ENCODE peak calls at places on chromosome 5, in ten cellular contexts. F is body of pancreas, B is pancreas, R is tibial nerve, T is heart right ventricle, M is uterus, H is brain microvascular endothelial cell, G is heart left ventricle, A is dorsolateral prefrontal cortex, L is aorta. N is an unnamed sample. For H3K27me3, the result is how much of the 10 kb centered on the place peaks cover.

GRCh38 chr5:93588586-93589347 is 5.7 kb downstream of the NR2F1 start:
- DNase-seq in F (no peak), B (no peak), R (no peak), T (no peak), M (no peak), H (no peak), G (no peak), A (no peak), L (no peak), N (no peak)

GRCh38 chr5:32222723-32223470 is 48.8 kb upstream of the GOLPH3 start:
- DNase-seq in F (no peak), B (no peak), R (no peak), T (no peak), M (no peak), H (no peak), G (no peak), A (no peak), L (no peak), N (no peak)

GRCh38 chr5:612498-613424 is 621 bp downstream of the CEP72 start:
- DNase-seq in F (peak), B (no peak), R (no peak), T (no peak), M (no peak), H (peak), G (no peak), A (no peak), L (no peak), N (peak)

GRCh38 chr5:128536229-128536860 is 1.7 kb downstream of the FBN2 start:
- DNase-seq in F (no peak), B (no peak), R (no peak), T (peak), M (no peak), H (peak), G (peak), A (no peak), L (no peak), N (no peak)

GRCh38 chr5:98205691-98206461 is 567.6 kb upstream of the RGMB start:
- DNase-seq in F (no peak), B (no peak), R (no peak), T (no peak), M (no peak), H (no peak), G (no peak), A (no peak), L (no peak), N (no peak)

GRCh38 chr5:83802686-83803085 is 82.0 kb upstream of the HAPLN1 start:
- DNase-seq in F (no peak), B (no peak), R (no peak), T (no peak), M (no peak), H (peak), G (no peak), A (no peak), L (no peak), N (peak)

GRCh38 chr5:134122530-134122929 is 8.0 kb downstream of the TCF7 start:
- DNase-seq in F (no peak), B (no peak), R (no peak), T (no peak), M (no peak), H (no peak), G (no peak), A (no peak), L (no peak), N (no peak)

GRCh38 chr5:64722588-64722987 is 32.3 kb downstream of the SHISAL2B start:
- DNase-seq in F (no peak), B (no peak), R (no peak), T (no peak), M (no peak), H (no peak), G (no peak), A (no peak), L (no peak), N (no peak)

GRCh38 chr5:141839015-141839513 is 39.1 kb downstream of the PCDH1 start:
- DNase-seq in F (no peak), B (no peak), R (no peak), T (no peak), M (no peak), H (no peak), G (no peak), A (no peak), L (no peak), N (no peak)

GRCh38 chr5:116557669-116558271 is 16.9 kb downstream of the SEMA6A start:
- DNase-seq in F (peak), B (no peak), R (no peak), T (no peak), M (no peak), H (no peak), G (no peak), A (no peak), L (no peak), N (no peak)

GRCh38 chr5:173557123-173557903 is 59.1 kb downstream of the BOD1 start:
- DNase-seq in F (no peak), B (no peak), R (no peak), T (no peak), M (no peak), H (no peak), G (no peak), A (peak), L (no peak), N (peak)

GRCh38 chr5:151556808-151557207 is 34.3 kb downstream of the FAT2 start:
- DNase-seq in F (peak), B (no peak), R (no peak), T (no peak), M (no peak), H (no peak), G (no peak), A (peak), L (no peak), N (no peak)

GRCh38 chr5:68171101-68171558 is 44.4 kb upstream of the PIK3R1 start:
- DNase-seq in F (peak), B (peak), R (peak), T (peak), M (peak), H (no peak), G (peak), A (peak), L (peak), N (no peak)

GRCh38 chr5:128667148-128667547 is 129.1 kb upstream of the FBN2 start:
- DNase-seq in F (no peak), B (no peak), R (no peak), T (no peak), M (no peak), H (no peak), G (no peak), A (no peak), L (no peak), N (no peak)

GRCh38 chr5:138635268-138635667 is 60.1 kb upstream of the HSPA9 start:
- DNase-seq in F (peak), B (no peak), R (no peak), T (no peak), M (peak), H (no peak), G (no peak), A (no peak), L (no peak), N (no peak)

GRCh38 chr5:132363431-132364112 is 5.9 kb upstream of the SLC22A5 start:
- DNase-seq in F (peak), B (no peak), R (no peak), T (no peak), M (no peak), H (peak), G (peak), A (peak), L (no peak), N (peak)

GRCh38 chr5:60463179-60463868 is 236.6 kb downstream of the DEPDC1B start:
- DNase-seq in F (no peak), B (no peak), R (no peak), T (no peak), M (no peak), H (peak), G (peak), A (no peak), L (no peak), N (no peak)

GRCh38 chr5:149959406-149960236 is 937 bp upstream of the SLC26A2 start:
- DNase-seq in F (peak), B (no peak), R (no peak), T (no peak), M (no peak), H (peak), G (no peak), A (no peak), L (no peak), N (peak)

GRCh38 chr5:175286981-175287380 is 157.0 kb downstream of the DRD1 start:
- DNase-seq in F (no peak), B (no peak), R (no peak), T (no peak), M (no peak), H (no peak), G (no peak), A (no peak), L (no peak), N (no peak)
- H3K27ac ChIP-seq in F (no peak), B (no peak), R (no peak), T (no peak), M (no peak), H (no peak), G (no peak), A (no peak), L (no peak), N (no peak)

GRCh38 chr5:112290667-112291066 is 128.4 kb downstream of the EPB41L4A start:
- DNase-seq in F (no peak), B (no peak), R (no peak), T (no peak), M (no peak), H (no peak), G (no peak), A (no peak), L (no peak), N (no peak)

GRCh38 chr5:112289465-112289864 is 129.6 kb downstream of the EPB41L4A start:
- DNase-seq in F (no peak), B (no peak), R (no peak), T (no peak), M (no peak), H (no peak), G (no peak), A (no peak), L (no peak), N (no peak)

GRCh38 chr5:112293587-112293986 is 125.5 kb downstream of the EPB41L4A start:
- DNase-seq in F (no peak), B (no peak), R (no peak), T (no peak), M (no peak), H (no peak), G (peak), A (no peak), L (no peak), N (no peak)

GRCh38 chr5:112294126-112294525 is 125.0 kb downstream of the EPB41L4A start:
- DNase-seq in F (no peak), B (no peak), R (no peak), T (no peak), M (no peak), H (no peak), G (no peak), A (no peak), L (no peak), N (no peak)
- H3K27me3 ChIP-seq in F (under half), B (under half), R (under half), T (under half), M (under half), H (under half), G (under half), A (under half), L (under half), N (under half)

GRCh38 chr5:9126490-9126889 is 419.4 kb downstream of the SEMA5A start:
- DNase-seq in F (no peak), B (no peak), R (no peak), T (no peak), M (no peak), H (no peak), G (no peak), A (no peak), L (no peak), N (no peak)
- H3K27ac ChIP-seq in F (no peak), B (no peak), R (no peak), T (no peak), M (no peak), H (no peak), G (no peak), A (no peak), L (no peak), N (peak)

DNA sequence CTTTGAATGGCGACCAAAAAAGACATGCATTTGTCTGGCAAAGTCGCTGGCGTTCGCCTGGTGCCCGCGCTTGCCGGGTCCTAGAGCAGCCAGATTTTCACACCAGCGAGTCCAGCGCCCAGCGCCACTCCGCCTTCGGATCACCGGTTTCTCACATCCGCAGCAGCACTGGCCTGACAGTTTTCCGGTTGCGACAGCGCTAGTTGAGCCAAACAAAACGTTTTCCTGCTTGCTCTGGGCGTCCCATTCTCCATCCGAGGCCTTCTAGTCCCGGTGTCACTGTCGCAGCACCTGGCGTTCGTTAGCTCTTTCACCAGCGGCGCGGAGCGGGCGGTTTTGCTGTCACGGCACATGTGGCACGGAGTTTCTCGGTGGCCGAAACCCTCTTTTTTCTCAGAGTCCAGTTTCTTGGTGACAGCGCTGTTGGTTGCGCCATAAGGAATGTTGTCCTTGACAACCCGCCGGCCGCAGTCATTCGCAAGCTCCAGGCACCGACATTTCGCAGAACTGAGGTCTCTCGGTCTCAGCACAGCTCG is 48.0 kb downstream of the ANXA2R start:
- DNase-seq in F (peak), B (no peak), R (peak), T (peak), M (peak), H (peak), G (peak), A (no peak), L (peak), N (peak)
- H3K27me3 ChIP-seq in F (under half), B (under half), R (under half), T (half or more), M (under half), H (under half), G (under half), A (under half), L (under half), N (under half)

DNA sequence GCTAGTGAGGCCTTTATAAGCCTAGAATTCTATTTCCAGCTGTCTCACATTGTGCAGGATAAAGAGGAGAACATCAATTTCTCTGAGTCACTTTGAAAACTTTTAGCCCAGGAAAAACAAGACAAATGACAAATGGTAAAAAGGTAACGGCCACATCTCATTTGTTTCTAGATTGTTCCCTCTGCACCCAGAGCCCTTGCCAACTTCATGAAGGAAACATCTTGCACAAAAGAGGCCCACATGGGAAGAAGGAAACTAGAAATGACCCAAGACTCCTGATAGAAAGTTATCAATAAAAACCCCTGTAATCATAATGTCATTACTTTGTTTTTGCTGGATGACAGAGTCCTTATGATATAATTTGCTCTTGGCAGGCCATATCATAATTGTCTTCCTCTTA is 5.3 kb downstream of the DPYSL3 start:
- DNase-seq in F (no peak), B (no peak), R (no peak), T (no peak), M (no peak), H (no peak), G (no peak), A (no peak), L (no peak), N (no peak)
- H3K27ac ChIP-seq in F (no peak), B (no peak), R (peak), T (peak), M (peak), H (no peak), G (peak), A (no peak), L (no peak), N (no peak)

GRCh38 chr5:73218552-73219171 is 45.7 kb downstream of the TMEM174 start:
- DNase-seq in F (no peak), B (no peak), R (no peak), T (no peak), M (no peak), H (peak), G (no peak), A (no peak), L (no peak), N (no peak)

GRCh38 chr5:73213566-73213998 is 40.6 kb downstream of the TMEM174 start:
- DNase-seq in F (no peak), B (no peak), R (peak), T (no peak), M (no peak), H (peak), G (no peak), A (no peak), L (no peak), N (peak)

GRCh38 chr5:73215525-73215890 is 42.5 kb downstream of the TMEM174 start:
- DNase-seq in F (no peak), B (no peak), R (no peak), T (no peak), M (no peak), H (no peak), G (no peak), A (no peak), L (no peak), N (no peak)

GRCh38 chr5:73215891-73216610 is 43.1 kb downstream of the TMEM174 start:
- DNase-seq in F (peak), B (peak), R (peak), T (peak), M (peak), H (peak), G (peak), A (peak), L (peak), N (peak)

GRCh38 chr5:73214921-73215490 is 42.0 kb downstream of the TMEM174 start:
- DNase-seq in F (no peak), B (no peak), R (no peak), T (no peak), M (no peak), H (no peak), G (no peak), A (no peak), L (no peak), N (no peak)
- H3K27me3 ChIP-seq in F (under half), B (under half), R (under half), T (half or more), M (under half), H (under half), G (half or more), A (under half), L (under half), N (under half)